ENCODE peak calls at places on chromosomes 1 and 21, in five cellular contexts. Z, Y, F, X and A are unnamed samples.

GRCh38 chr1:39189592-39190041 is 14.9 kb upstream of the MACF1 start:
- DNase-seq in X (no peak), F (peak; percentile 82), Y (no peak), Z (peak; percentile 62), A (no peak)

GRCh38 chr1:192443616-192444015 is 126.8 kb downstream of the RGS21 start:
- DNase-seq in Z (peak; percentile 37), F (peak; percentile 23), X (no peak), Y (no peak), A (no peak)

GRCh38 chr1:116990612-116991151 is 10.9 kb upstream of the CD101 start:
- DNase-seq in F (peak; percentile 98), X (no peak), Z (peak; percentile 99), Y (peak; percentile 77), A (no peak)

GRCh38 chr1:229011022-229011421 is 259.9 kb upstream of the RAB4A start:
- DNase-seq in Y (no peak), F (no peak), X (no peak), Z (no peak), A (no peak)

GRCh38 chr1:17861685-17862084 is 106.6 kb downstream of the ACTL8 start:
- DNase-seq in X (no peak), Y (no peak), Z (peak; percentile 20), F (peak; percentile 20), A (no peak)

GRCh38 chr1:33339413-33339812 is 18.5 kb upstream of the A3GALT2 start:
- DNase-seq in Z (peak; percentile 64), Y (no peak), X (no peak), F (no peak), A (no peak)

GRCh38 chr1:59596956-59597355 is 217.8 kb upstream of the HOOK1 start:
- DNase-seq in F (no peak), X (no peak), Y (no peak), Z (no peak), A (no peak)

GRCh38 chr1:38743184-38743583 is 116.4 kb downstream of the RRAGC start:
- DNase-seq in X (no peak), Y (no peak), F (no peak), Z (no peak), A (no peak)

GRCh38 chr1:241413386-241413785 is 56.4 kb upstream of the RGS7 start:
- DNase-seq in Z (peak; percentile 93), F (peak; percentile 57), X (no peak), Y (no peak), A (no peak)

GRCh38 chr1:15063346-15063745 is 90.2 kb upstream of the TMEM51 start:
- DNase-seq in F (no peak), Y (no peak), X (no peak), Z (no peak), A (no peak)

GRCh38 chr1:39826583-39826982 is 37.9 kb upstream of the BMP8B start:
- DNase-seq in Z (no peak), X (peak; percentile 36), F (no peak), Y (no peak), A (no peak)

GRCh38 chr1:157363660-157364140 is 188.6 kb downstream of the FCRL5 start:
- DNase-seq in X (peak; percentile 65), F (no peak), Y (no peak), Z (peak; percentile 59), A (no peak)

GRCh38 chr1:207336559-207337467 is 15.3 kb downstream of the CD55 start:
- DNase-seq in Y (no peak), Z (peak; percentile 88), F (peak; percentile 21), X (no peak), A (no peak)

GRCh38 chr1:94993931-94994645 is 67.2 kb upstream of the CNN3 start:
- DNase-seq in F (no peak), Y (no peak), Z (no peak), X (no peak), A (no peak)

GRCh38 chr1:83998205-83998598 is 730 bp downstream of the TTLL7 start:
- DNase-seq in F (peak; percentile 34), Y (no peak), Z (peak; percentile 33), X (no peak), A (no peak)

GRCh38 chr1:182185822-182186756 is 124.6 kb upstream of the ZNF648 start:
- DNase-seq in Z (no peak), X (no peak), Y (peak; percentile 53), F (peak; percentile 96), A (peak; percentile 84)

GRCh38 chr1:116878804-116879477 is 30.8 kb upstream of the PTGFRN start:
- DNase-seq in Z (peak; percentile 63), F (peak; percentile 75), X (peak; percentile 63), Y (no peak), A (peak; percentile 96)

GRCh38 chr1:95916616-95917015 is 682.6 kb downstream of the RWDD3 start:
- DNase-seq in F (peak; percentile 5), X (no peak), Z (peak; percentile 25), Y (no peak), A (no peak)

GRCh38 chr1:199226163-199226562 is 587.3 kb downstream of the PTPRC start:
- DNase-seq in Z (peak; percentile 85), F (peak; percentile 71), Y (no peak), X (no peak), A (no peak)

GRCh38 chr21:33259428-33259827 is 6.7 kb upstream of the IL10RB start:
- DNase-seq in F (no peak), X (no peak), Z (no peak), Y (no peak), A (peak; percentile 15)

GRCh38 chr1:71377886-71378285 is 297.1 kb upstream of the ZRANB2 start:
- DNase-seq in F (no peak), Z (peak; percentile 2), Y (no peak), X (no peak), A (no peak)

GRCh38 chr1:248861621-248862020 is 2.7 kb upstream of the ZNF692 start:
- DNase-seq in F (no peak), X (no peak), Y (no peak), Z (no peak), A (no peak)

GRCh38 chr1:45589861-45590260 is 6.0 kb downstream of the NASP start:
- DNase-seq in Y (no peak), Z (no peak), X (no peak), F (no peak), A (no peak)

GRCh38 chr1:193062698-193063463 is 3.5 kb downstream of the RO60 start:
- DNase-seq in X (no peak), Z (peak; percentile 48), F (peak; percentile 32), Y (no peak), A (no peak)

GRCh38 chr1:168301664-168302320 is 21.1 kb downstream of the TBX19 start:
- DNase-seq in Y (peak; percentile 75), X (no peak), Z (peak; percentile 51), F (peak; percentile 77), A (peak; percentile 96)

GRCh38 chr1:67307251-67308060 is at the start of gene IL12RB2:
- DNase-seq in X (peak; percentile 83), Z (peak; percentile 4), Y (no peak), F (no peak), A (no peak)

GRCh38 chr1:17265162-17265561 is 16.3 kb downstream of the PADI3 start:
- DNase-seq in X (peak; percentile 75), Z (no peak), Y (no peak), F (no peak), A (peak; percentile 90)

GRCh38 chr1:115539061-115539460 is 102.7 kb upstream of the VANGL1 start:
- DNase-seq in X (no peak), F (no peak), Z (peak; percentile 30), Y (no peak), A (no peak)

GRCh38 chr1:104295516-104295915 is 545.8 kb downstream of the AMY1C start:
- DNase-seq in Z (no peak), X (no peak), Y (no peak), F (no peak), A (no peak)

GRCh38 chr1:50609508-50609907 is 186.3 kb upstream of the DMRTA2 start:
- DNase-seq in X (no peak), Y (no peak), F (no peak), Z (no peak), A (no peak)

GRCh38 chr1:51564124-51564523 is 45.1 kb upstream of the EPS15 start:
- DNase-seq in X (no peak), F (no peak), Y (no peak), Z (peak; percentile 84), A (no peak)

GRCh38 chr1:20528221-20528620 is 20.3 kb upstream of the MUL1 start:
- DNase-seq in Y (no peak), X (peak; percentile 56), Z (no peak), F (no peak), A (no peak)

GRCh38 chr1:5857011-5857410 is 135.2 kb downstream of the NPHP4 start:
- DNase-seq in F (no peak), Y (no peak), X (no peak), Z (no peak), A (no peak)

DNA sequence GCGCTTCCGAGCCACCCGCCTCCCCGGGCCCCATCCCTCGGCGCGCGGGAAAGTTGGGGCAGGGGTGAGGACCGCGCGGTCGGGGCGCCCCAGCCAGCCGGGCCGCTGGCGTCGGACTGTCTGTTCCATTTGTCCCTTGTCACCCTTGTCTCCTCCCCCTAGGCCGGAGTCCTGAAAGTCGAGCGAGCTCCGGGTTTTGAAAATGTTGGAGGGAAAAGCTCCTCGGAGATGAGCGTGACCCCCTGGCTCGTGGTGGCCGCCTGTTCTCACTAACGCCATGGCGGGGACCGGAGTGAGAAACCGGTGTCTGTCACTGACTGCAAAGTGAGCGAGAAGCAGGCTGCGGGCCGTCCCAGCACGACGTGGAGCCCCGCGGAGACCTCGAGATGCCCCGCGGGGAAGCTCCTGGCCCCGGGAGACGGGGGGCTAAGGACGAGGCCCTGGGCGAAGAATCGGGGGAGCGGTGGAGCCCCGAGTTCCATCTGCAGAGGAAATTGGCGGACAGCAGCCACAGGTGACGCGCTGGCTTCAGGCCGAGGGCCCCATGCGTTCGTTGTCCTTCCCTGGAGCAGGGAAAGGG is 491 bp downstream of the PER3 start:
- DNase-seq in X (peak; percentile 38), Y (peak; percentile 48), F (no peak), Z (no peak), A (no peak)
- H3K4me3 ChIP-seq in X (peak overlapping the region; percentile 21), Y (peak overlapping the region; percentile 70), F (peak overlapping the region; percentile 29), Z (peak overlapping the region; percentile 44), A (peak overlapping the region; percentile 62)

DNA sequence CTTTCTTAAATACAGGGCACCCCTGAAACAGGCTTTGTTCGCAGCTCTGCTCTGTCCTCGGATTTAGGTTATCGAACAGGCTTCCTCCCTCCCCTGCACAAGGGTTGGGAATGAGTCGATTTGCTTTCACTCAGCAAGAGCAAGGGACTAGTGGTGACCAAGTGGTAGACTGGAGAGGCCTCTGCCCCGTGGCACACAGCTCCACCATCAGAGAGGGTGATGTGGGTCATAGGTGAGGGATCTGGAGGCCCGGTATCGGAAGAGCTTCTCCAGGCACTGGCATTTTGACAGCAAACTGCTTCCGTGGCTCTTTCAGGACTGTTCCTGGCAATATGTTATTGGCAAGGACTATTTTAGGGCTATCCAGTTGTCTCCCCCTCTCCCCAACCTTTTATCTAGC is 3.1 kb upstream of the ELF3 start:
- DNase-seq in Z (no peak), X (no peak), F (no peak), Y (no peak), A (no peak)
- H3K4me3 ChIP-seq in Z (no peak overlapping the region), X (no peak overlapping the region), F (no peak overlapping the region), Y (no peak overlapping the region), A (no peak overlapping the region)

DNA sequence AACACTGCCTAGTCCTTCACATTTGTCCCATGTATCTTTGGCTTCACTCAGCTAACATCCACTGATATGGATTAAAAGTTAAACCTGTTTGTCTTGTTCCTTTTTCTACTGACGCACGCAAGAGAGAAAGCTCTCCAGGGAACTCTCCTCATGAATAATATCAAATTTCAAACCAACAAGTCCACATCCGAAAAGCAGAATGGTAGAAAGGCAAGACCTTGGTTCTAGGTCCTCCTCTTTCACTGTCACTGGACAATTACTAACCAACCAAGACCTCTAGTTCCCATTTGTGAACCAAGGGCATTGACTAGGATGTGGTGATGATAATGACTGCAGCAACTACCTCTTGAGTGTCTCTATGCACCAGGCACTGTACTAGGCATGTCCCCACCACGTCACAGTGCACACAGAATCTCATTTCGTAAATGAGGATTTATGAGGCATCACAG is 8.4 kb downstream of the PLPP3 start:
- DNase-seq in Z (no peak), F (no peak), Y (no peak), X (no peak), A (no peak)
- H3K4me3 ChIP-seq in Z (no peak overlapping the region), F (no peak overlapping the region), Y (no peak overlapping the region), X (no peak overlapping the region), A (no peak overlapping the region)

GRCh38 chr1:1332774-1333480 is 1.8 kb downstream of the TAS1R3 start:
- DNase-seq in X (peak; percentile 67), F (no peak), Z (no peak), Y (no peak), A (no peak)
- H3K4me3 ChIP-seq in X (no peak overlapping the region), F (no peak overlapping the region), Z (no peak overlapping the region), Y (no peak overlapping the region), A (no peak overlapping the region)